ENCODE peak calls at places on chromosome 4, in ten cellular contexts. One of them, this sample, is unnamed.

GRCh38 chr4:38109896-38110295 is 149.7 kb downstream of the PTTG2 start:
- DNase-seq in K562: no peak
- DNase-seq in heart right ventricle: no peak
- DNase-seq in fibroblast of lung: no peak
- DNase-seq in pancreas: peak; percentile 51
- DNase-seq in transverse colon: no peak
- DNase-seq in Peyer's patch: no peak
- DNase-seq in upper lobe of right lung: no peak
- DNase-seq in hepatocyte: peak; percentile 53
- DNase-seq in endothelial cell of umbilical vein: no peak
- DNase-seq in this sample: no peak

GRCh38 chr4:83548151-83548905 is 12.4 kb downstream of the GPAT3 start:
- DNase-seq in endothelial cell of umbilical vein: peak; percentile 88
- DNase-seq in upper lobe of right lung: peak; percentile 72
- DNase-seq in transverse colon: peak; percentile 86
- DNase-seq in pancreas: peak; percentile 58
- DNase-seq in Peyer's patch: peak; percentile 90
- DNase-seq in hepatocyte: peak; percentile 49
- DNase-seq in K562: peak; percentile 79
- DNase-seq in heart right ventricle: peak; percentile 61
- DNase-seq in fibroblast of lung: peak; percentile 95
- DNase-seq in this sample: peak; percentile 95

GRCh38 chr4:18012115-18012806 is 9.3 kb downstream of the LCORL start:
- DNase-seq in upper lobe of right lung: no peak
- DNase-seq in endothelial cell of umbilical vein: no peak
- DNase-seq in Peyer's patch: no peak
- DNase-seq in K562: no peak
- DNase-seq in hepatocyte: no peak
- DNase-seq in fibroblast of lung: no peak
- DNase-seq in pancreas: no peak
- DNase-seq in transverse colon: no peak
- DNase-seq in heart right ventricle: no peak
- DNase-seq in this sample: no peak

GRCh38 chr4:152992491-152992890 is 56.4 kb downstream of the FHDC1 start:
- DNase-seq in transverse colon: no peak
- DNase-seq in upper lobe of right lung: no peak
- DNase-seq in fibroblast of lung: no peak
- DNase-seq in hepatocyte: no peak
- DNase-seq in heart right ventricle: no peak
- DNase-seq in K562: no peak
- DNase-seq in endothelial cell of umbilical vein: no peak
- DNase-seq in Peyer's patch: peak; percentile 22
- DNase-seq in pancreas: no peak
- DNase-seq in this sample: no peak

GRCh38 chr4:95547708-95548471 is 883 bp downstream of the UNC5C start:
- DNase-seq in upper lobe of right lung: no peak
- DNase-seq in endothelial cell of umbilical vein: peak; percentile 27
- DNase-seq in heart right ventricle: peak; percentile 23
- DNase-seq in K562: no peak
- DNase-seq in transverse colon: peak; percentile 13
- DNase-seq in Peyer's patch: peak; percentile 49
- DNase-seq in fibroblast of lung: no peak
- DNase-seq in pancreas: no peak
- DNase-seq in hepatocyte: peak; percentile 36
- DNase-seq in this sample: peak; percentile 40

GRCh38 chr4:112348488-112349158 is 51.5 kb downstream of the ALPK1 start:
- DNase-seq in Peyer's patch: no peak
- DNase-seq in upper lobe of right lung: peak; percentile 63
- DNase-seq in fibroblast of lung: peak; percentile 89
- DNase-seq in hepatocyte: peak; percentile 68
- DNase-seq in pancreas: no peak
- DNase-seq in K562: peak; percentile 14
- DNase-seq in endothelial cell of umbilical vein: peak; percentile 12
- DNase-seq in heart right ventricle: peak; percentile 84
- DNase-seq in transverse colon: no peak
- DNase-seq in this sample: peak; percentile 77

GRCh38 chr4:4541040-4541631 is 712 bp downstream of the STX18 start:
- DNase-seq in fibroblast of lung: peak; percentile 58
- DNase-seq in pancreas: peak; percentile 26
- DNase-seq in hepatocyte: peak; percentile 46
- DNase-seq in Peyer's patch: peak; percentile 57
- DNase-seq in K562: peak; percentile 21
- DNase-seq in transverse colon: peak; percentile 46
- DNase-seq in heart right ventricle: peak; percentile 8
- DNase-seq in upper lobe of right lung: peak; percentile 71
- DNase-seq in endothelial cell of umbilical vein: peak; percentile 50
- DNase-seq in this sample: peak; percentile 61

GRCh38 chr4:146245246-146245645 is 30.9 kb downstream of the REELD1 start:
- DNase-seq in upper lobe of right lung: no peak
- DNase-seq in transverse colon: peak; percentile 27
- DNase-seq in fibroblast of lung: no peak
- DNase-seq in heart right ventricle: no peak
- DNase-seq in hepatocyte: peak; percentile 36
- DNase-seq in Peyer's patch: peak; percentile 57
- DNase-seq in pancreas: no peak
- DNase-seq in endothelial cell of umbilical vein: no peak
- DNase-seq in K562: no peak
- DNase-seq in this sample: no peak

GRCh38 chr4:100019821-100020220 is 69.7 kb upstream of the H2AZ1 start:
- DNase-seq in Peyer's patch: no peak
- DNase-seq in fibroblast of lung: no peak
- DNase-seq in pancreas: no peak
- DNase-seq in heart right ventricle: no peak
- DNase-seq in transverse colon: no peak
- DNase-seq in upper lobe of right lung: no peak
- DNase-seq in hepatocyte: no peak
- DNase-seq in endothelial cell of umbilical vein: no peak
- DNase-seq in K562: no peak
- DNase-seq in this sample: no peak

GRCh38 chr4:83753260-83753659 is 217.4 kb downstream of the GPAT3 start:
- DNase-seq in heart right ventricle: no peak
- DNase-seq in pancreas: no peak
- DNase-seq in K562: no peak
- DNase-seq in transverse colon: no peak
- DNase-seq in hepatocyte: no peak
- DNase-seq in Peyer's patch: no peak
- DNase-seq in upper lobe of right lung: no peak
- DNase-seq in fibroblast of lung: no peak
- DNase-seq in endothelial cell of umbilical vein: no peak
- DNase-seq in this sample: no peak

GRCh38 chr4:98510757-98511517 is 147.5 kb downstream of the TSPAN5 start:
- DNase-seq in upper lobe of right lung: no peak
- DNase-seq in Peyer's patch: no peak
- DNase-seq in K562: no peak
- DNase-seq in transverse colon: no peak
- DNase-seq in endothelial cell of umbilical vein: no peak
- DNase-seq in pancreas: no peak
- DNase-seq in fibroblast of lung: peak; percentile 95
- DNase-seq in hepatocyte: no peak
- DNase-seq in heart right ventricle: no peak
- DNase-seq in this sample: peak; percentile 83

GRCh38 chr4:31548823-31549222 is 828.7 kb downstream of the PCDH7 start:
- DNase-seq in Peyer's patch: no peak
- DNase-seq in endothelial cell of umbilical vein: no peak
- DNase-seq in transverse colon: no peak
- DNase-seq in heart right ventricle: no peak
- DNase-seq in K562: no peak
- DNase-seq in upper lobe of right lung: no peak
- DNase-seq in fibroblast of lung: peak; percentile 5
- DNase-seq in pancreas: no peak
- DNase-seq in hepatocyte: no peak
- DNase-seq in this sample: no peak

GRCh38 chr4:168900080-168900479 is 110.0 kb downstream of the CBR4 start:
- DNase-seq in heart right ventricle: no peak
- DNase-seq in endothelial cell of umbilical vein: no peak
- DNase-seq in upper lobe of right lung: no peak
- DNase-seq in fibroblast of lung: peak; percentile 66
- DNase-seq in hepatocyte: no peak
- DNase-seq in pancreas: no peak
- DNase-seq in transverse colon: no peak
- DNase-seq in Peyer's patch: no peak
- DNase-seq in K562: no peak
- DNase-seq in this sample: peak; percentile 54
- TF ChIP-seq CTCF in heart right ventricle: no peak
- TF ChIP-seq CTCF in endothelial cell of umbilical vein: no peak
- TF ChIP-seq CTCF in upper lobe of right lung: no peak
- TF ChIP-seq CTCF in fibroblast of lung: no peak
- TF ChIP-seq CTCF in hepatocyte: no peak
- TF ChIP-seq CTCF in pancreas: no peak
- TF ChIP-seq CTCF in transverse colon: no peak
- TF ChIP-seq CTCF in Peyer's patch: no peak
- TF ChIP-seq CTCF in K562: no peak
- TF ChIP-seq CTCF in this sample: no peak

GRCh38 chr4:140085062-140085622 is 68.8 kb downstream of the MAML3 start:
- DNase-seq in endothelial cell of umbilical vein: no peak
- DNase-seq in fibroblast of lung: no peak
- DNase-seq in Peyer's patch: no peak
- DNase-seq in hepatocyte: peak; percentile 56
- DNase-seq in K562: no peak
- DNase-seq in heart right ventricle: no peak
- DNase-seq in pancreas: no peak
- DNase-seq in transverse colon: no peak
- DNase-seq in upper lobe of right lung: no peak
- DNase-seq in this sample: no peak
- H3K4me3 ChIP-seq in endothelial cell of umbilical vein: no peak overlapping the region
- H3K4me3 ChIP-seq in fibroblast of lung: no peak overlapping the region
- H3K4me3 ChIP-seq in Peyer's patch: no peak overlapping the region
- H3K4me3 ChIP-seq in hepatocyte: no peak overlapping the region
- H3K4me3 ChIP-seq in K562: no peak overlapping the region
- H3K4me3 ChIP-seq in heart right ventricle: no peak overlapping the region
- H3K4me3 ChIP-seq in pancreas: no peak overlapping the region
- H3K4me3 ChIP-seq in transverse colon: no peak overlapping the region
- H3K4me3 ChIP-seq in upper lobe of right lung: no peak overlapping the region
- H3K4me3 ChIP-seq in this sample: no peak overlapping the region

GRCh38 chr4:169906821-169907220 is 119.4 kb downstream of the MFAP3L start:
- DNase-seq in heart right ventricle: no peak
- DNase-seq in Peyer's patch: no peak
- DNase-seq in fibroblast of lung: no peak
- DNase-seq in endothelial cell of umbilical vein: no peak
- DNase-seq in hepatocyte: no peak
- DNase-seq in upper lobe of right lung: no peak
- DNase-seq in transverse colon: no peak
- DNase-seq in K562: no peak
- DNase-seq in pancreas: no peak
- DNase-seq in this sample: no peak

GRCh38 chr4:169900241-169900845 is 125.9 kb downstream of the MFAP3L start:
- DNase-seq in K562: no peak
- DNase-seq in heart right ventricle: no peak
- DNase-seq in fibroblast of lung: no peak
- DNase-seq in transverse colon: no peak
- DNase-seq in upper lobe of right lung: no peak
- DNase-seq in hepatocyte: no peak
- DNase-seq in Peyer's patch: no peak
- DNase-seq in endothelial cell of umbilical vein: no peak
- DNase-seq in pancreas: no peak
- DNase-seq in this sample: no peak

GRCh38 chr4:169906104-169906503 is 120.1 kb downstream of the MFAP3L start:
- DNase-seq in heart right ventricle: no peak
- DNase-seq in fibroblast of lung: no peak
- DNase-seq in K562: no peak
- DNase-seq in endothelial cell of umbilical vein: no peak
- DNase-seq in transverse colon: no peak
- DNase-seq in hepatocyte: no peak
- DNase-seq in Peyer's patch: no peak
- DNase-seq in upper lobe of right lung: no peak
- DNase-seq in pancreas: no peak
- DNase-seq in this sample: no peak

GRCh38 chr4:169899295-169899694 is 126.9 kb downstream of the MFAP3L start:
- DNase-seq in heart right ventricle: no peak
- DNase-seq in fibroblast of lung: no peak
- DNase-seq in Peyer's patch: no peak
- DNase-seq in K562: no peak
- DNase-seq in hepatocyte: no peak
- DNase-seq in endothelial cell of umbilical vein: no peak
- DNase-seq in transverse colon: no peak
- DNase-seq in upper lobe of right lung: no peak
- DNase-seq in pancreas: no peak
- DNase-seq in this sample: no peak

DNA sequence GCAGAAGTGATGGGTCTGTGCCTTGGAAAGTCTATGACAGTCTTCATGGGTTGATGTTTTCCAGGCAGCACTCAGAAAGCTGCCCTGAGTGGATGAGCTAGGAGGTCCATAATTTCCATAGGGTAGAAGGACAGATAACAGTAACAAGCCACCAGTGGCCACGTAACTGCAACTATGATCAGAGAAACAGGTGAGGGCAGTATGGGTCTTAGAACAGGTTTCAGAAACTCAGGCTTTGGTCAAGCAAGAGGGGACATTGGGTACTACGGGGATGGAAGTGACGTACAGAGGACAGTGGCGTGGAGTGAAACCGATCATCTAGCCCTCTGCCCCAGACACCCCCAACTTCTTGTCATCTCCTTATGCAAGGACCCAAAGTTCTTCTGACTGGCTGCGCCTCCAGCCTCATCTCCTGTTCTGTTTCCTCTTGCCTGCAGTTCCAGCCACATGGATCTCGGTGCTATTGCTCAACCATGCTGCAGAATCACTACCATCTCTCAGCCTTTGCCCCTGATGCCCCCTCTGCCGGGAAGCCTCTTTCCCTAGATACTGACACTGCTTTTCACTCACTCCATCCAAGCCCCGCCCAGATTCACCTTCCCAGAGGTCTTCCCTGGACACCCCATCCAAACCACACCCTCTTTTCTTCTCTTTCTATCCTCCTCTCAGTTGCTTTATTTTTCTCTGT is 123.4 kb downstream of the MFAP3L start:
- DNase-seq in Peyer's patch: no peak
- DNase-seq in transverse colon: no peak
- DNase-seq in K562: no peak
- DNase-seq in upper lobe of right lung: no peak
- DNase-seq in pancreas: no peak
- DNase-seq in hepatocyte: no peak
- DNase-seq in fibroblast of lung: no peak
- DNase-seq in heart right ventricle: no peak
- DNase-seq in endothelial cell of umbilical vein: no peak
- DNase-seq in this sample: no peak
- TF ChIP-seq CTCF in Peyer's patch: no peak
- TF ChIP-seq CTCF in transverse colon: no peak
- TF ChIP-seq CTCF in K562: no peak
- TF ChIP-seq CTCF in upper lobe of right lung: no peak
- TF ChIP-seq CTCF in pancreas: no peak
- TF ChIP-seq CTCF in hepatocyte: no peak
- TF ChIP-seq CTCF in fibroblast of lung: no peak
- TF ChIP-seq CTCF in heart right ventricle: no peak
- TF ChIP-seq CTCF in endothelial cell of umbilical vein: no peak
- TF ChIP-seq CTCF in this sample: no peak

GRCh38 chr4:182144621-182145359 is 98.4 kb upstream of the TENM3 start:
- DNase-seq in transverse colon: no peak
- DNase-seq in fibroblast of lung: peak; percentile 19
- DNase-seq in K562: no peak
- DNase-seq in upper lobe of right lung: no peak
- DNase-seq in endothelial cell of umbilical vein: no peak
- DNase-seq in Peyer's patch: no peak
- DNase-seq in heart right ventricle: no peak
- DNase-seq in pancreas: no peak
- DNase-seq in hepatocyte: peak; percentile 75
- DNase-seq in this sample: peak; percentile 15
- H3K4me3 ChIP-seq in transverse colon: peak overlapping the region; percentile 73
- H3K4me3 ChIP-seq in fibroblast of lung: peak overlapping the region; percentile 67
- H3K4me3 ChIP-seq in K562: no peak overlapping the region
- H3K4me3 ChIP-seq in upper lobe of right lung: peak overlapping the region; percentile 53
- H3K4me3 ChIP-seq in endothelial cell of umbilical vein: no peak overlapping the region
- H3K4me3 ChIP-seq in Peyer's patch: peak overlapping the region; percentile 37
- H3K4me3 ChIP-seq in heart right ventricle: peak overlapping the region; percentile 27
- H3K4me3 ChIP-seq in pancreas: peak overlapping the region; percentile 62
- H3K4me3 ChIP-seq in hepatocyte: peak overlapping the region; percentile 83
- H3K4me3 ChIP-seq in this sample: peak overlapping the region; percentile 64